ENCODE peak calls at places on chromosomes 6 and 20, in four cellular contexts. J is K562, X is HepG2, Y is H1. N is an unnamed sample. For H3K4me1, the result is how much of the 10 kb centered on the place peaks cover.

GRCh38 chr6:112835078-112835477 is 487.9 kb downstream of the RFPL4B start:
- DNase-seq in J (no peak), Y (no peak), X (no peak), N (no peak)

GRCh38 chr6:151679081-151679480 is 128.4 kb upstream of the ESR1 start:
- DNase-seq in Y (no peak), J (no peak), X (no peak), N (no peak)

GRCh38 chr6:21115111-21115510 is 478.4 kb upstream of the SOX4 start:
- DNase-seq in J (no peak), Y (no peak), X (peak), N (no peak)

GRCh38 chr6:44329858-44330257 is 12.6 kb upstream of the SPATS1 start:
- DNase-seq in J (no peak), X (no peak), Y (no peak), N (no peak)

GRCh38 chr6:113694278-113695077 is 162.7 kb upstream of the MARCKS start:
- DNase-seq in Y (no peak), X (peak), J (no peak), N (no peak)

GRCh38 chr6:159121387-159121955 is 47.7 kb upstream of the FNDC1 start:
- DNase-seq in X (no peak), J (no peak), Y (no peak), N (no peak)

GRCh38 chr6:37168163-37168758 is 1.7 kb upstream of the PIM1 start:
- DNase-seq in Y (no peak), X (no peak), J (no peak), N (no peak)

GRCh38 chr6:31776961-31777666 is at the start of gene VWA7:
- DNase-seq in X (peak), J (peak), Y (peak), N (peak)

GRCh38 chr6:132320007-132320406 is 81.3 kb downstream of the MOXD1 start:
- DNase-seq in Y (no peak), X (no peak), J (no peak), N (no peak)

GRCh38 chr6:53066059-53066406 is 829 bp downstream of the FBXO9 start:
- DNase-seq in X (no peak), Y (no peak), J (peak), N (no peak)

GRCh38 chr6:17600527-17601388 is 656 bp downstream of the FAM8A1 start:
- DNase-seq in Y (peak), J (peak), X (peak), N (no peak)

GRCh38 chr20:33507461-33507860 is 17.6 kb downstream of the CBFA2T2 start:
- DNase-seq in X (no peak), Y (no peak), J (no peak), N (no peak)

GRCh38 chr20:58025233-58025632 is 203.2 kb downstream of the ANKRD60 start:
- DNase-seq in Y (no peak), X (no peak), J (no peak), N (no peak)

GRCh38 chr6:108874470-108875160 is 26.4 kb downstream of the ARMC2 start:
- DNase-seq in Y (no peak), X (no peak), J (no peak), N (no peak)

GRCh38 chr6:90896165-90896549 is 309.3 kb upstream of the MAP3K7 start:
- DNase-seq in X (no peak), Y (no peak), J (no peak), N (no peak)

GRCh38 chr6:83055366-83055964 is 10.2 kb downstream of the UBE3D start:
- DNase-seq in X (peak), J (peak), Y (peak), N (peak)

GRCh38 chr20:33313686-33314314 is 30.8 kb downstream of the BPIFB1 start:
- DNase-seq in X (no peak), Y (no peak), J (no peak), N (no peak)

GRCh38 chr20:59589051-59589450 is 15.3 kb upstream of the PHACTR3 start:
- DNase-seq in Y (no peak), X (no peak), J (no peak), N (no peak)

GRCh38 chr6:150841697-150842096 is 23.8 kb upstream of the MTHFD1L start:
- DNase-seq in J (no peak), Y (no peak), X (no peak), N (no peak)

GRCh38 chr6:137389150-137389664 is 105.0 kb downstream of the OLIG3 start:
- DNase-seq in J (no peak), Y (no peak), X (no peak), N (no peak)

GRCh38 chr20:48196486-48196885 is 411.2 kb upstream of the SULF2 start:
- DNase-seq in J (no peak), X (no peak), Y (no peak), N (no peak)

GRCh38 chr6:35294308-35294945 is 3.2 kb upstream of the DEF6 start:
- DNase-seq in Y (no peak), J (peak), X (peak), N (peak)

GRCh38 chr20:50587291-50587961 is 77.2 kb downstream of the PTPN1 start:
- DNase-seq in X (no peak), J (no peak), Y (no peak), N (no peak)

GRCh38 chr6:1611322-1611571 is 1.5 kb downstream of the FOXC1 start:
- DNase-seq in X (no peak), J (no peak), Y (no peak), N (no peak)

GRCh38 chr20:24147961-24148360 is 159.4 kb upstream of the GGTLC1 start:
- DNase-seq in X (no peak), Y (no peak), J (no peak), N (no peak)

GRCh38 chr20:56722042-56722441 is 92.9 kb downstream of the TFAP2C start:
- DNase-seq in J (no peak), Y (no peak), X (no peak), N (no peak)

GRCh38 chr6:136961848-136962247 is 39.7 kb downstream of the SLC35D3 start:
- DNase-seq in Y (no peak), X (no peak), J (no peak), N (no peak)

GRCh38 chr6:101395345-101395744 is 1.8 kb downstream of the GRIK2 start:
- DNase-seq in J (no peak), Y (no peak), X (no peak), N (no peak)

GRCh38 chr6:95768539-95768938 is 191.2 kb downstream of the MANEA start:
- DNase-seq in J (no peak), Y (peak), X (peak), N (no peak)

GRCh38 chr20:63120286-63121090 is 95.4 kb downstream of the YTHDF1 start:
- DNase-seq in Y (no peak), X (no peak), J (no peak), N (no peak)

GRCh38 chr6:126071000-126071647 is 84.8 kb downstream of the TRMT11 start:
- DNase-seq in X (no peak), Y (no peak), J (no peak), N (no peak)

GRCh38 chr6:134424131-134424794 is 106.4 kb upstream of the SGK1 start:
- DNase-seq in J (no peak), X (no peak), Y (no peak), N (no peak)

GRCh38 chr6:140045116-140045515 is 670.7 kb upstream of the CITED2 start:
- DNase-seq in Y (no peak), X (no peak), J (no peak), N (no peak)

GRCh38 chr6:140041571-140042332 is 667.3 kb upstream of the CITED2 start:
- DNase-seq in J (no peak), X (no peak), Y (no peak), N (no peak)

GRCh38 chr6:140044626-140045025 is 670.2 kb upstream of the CITED2 start:
- DNase-seq in X (no peak), Y (no peak), J (no peak), N (no peak)

GRCh38 chr6:140043357-140043756 is 668.9 kb upstream of the CITED2 start:
- DNase-seq in J (no peak), Y (no peak), X (no peak), N (peak)

DNA sequence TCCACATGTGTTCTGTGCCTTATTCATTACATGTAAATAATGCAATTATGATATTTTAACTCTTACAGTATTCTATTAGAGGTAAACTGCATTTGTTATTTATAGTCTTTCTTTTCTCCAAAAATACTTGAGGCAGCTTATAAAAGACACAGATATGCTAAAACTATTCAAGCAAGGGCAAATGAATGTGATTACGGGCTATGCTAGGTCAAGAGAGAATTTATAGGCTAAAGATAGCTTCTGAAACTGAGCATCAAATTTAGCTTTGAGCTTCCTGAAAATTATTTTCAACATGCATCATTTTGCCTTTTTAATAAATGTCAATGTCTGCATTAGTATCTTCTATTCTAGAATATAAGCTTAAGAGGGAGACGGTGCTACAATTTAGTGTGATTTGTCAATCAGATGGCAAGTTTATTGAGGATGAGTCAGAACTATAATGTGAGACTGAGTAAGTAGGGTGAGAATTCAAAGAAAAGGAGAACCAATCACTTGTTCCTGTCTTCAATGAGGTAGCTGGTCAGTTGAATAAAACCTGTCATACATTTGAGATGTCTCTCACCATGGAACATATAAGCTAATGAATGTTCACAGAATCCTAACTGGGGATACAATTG is 669.4 kb upstream of the CITED2 start:
- DNase-seq in J (no peak), X (no peak), Y (no peak), N (peak)
- TF ChIP-seq FOSL1 in J (peak), X (no peak), Y (no peak), N (peak)

GRCh38 chr6:166679566-166679965 is 52.5 kb upstream of the RPS6KA2 start:
- DNase-seq in Y (no peak), J (no peak), X (no peak), N (no peak)

GRCh38 chr6:166684866-166685265 is 57.8 kb upstream of the RPS6KA2 start:
- DNase-seq in X (no peak), J (no peak), Y (no peak), N (no peak)

GRCh38 chr6:166687070-166687469 is 60.0 kb upstream of the RPS6KA2 start:
- DNase-seq in J (no peak), X (no peak), Y (no peak), N (no peak)

GRCh38 chr6:166686317-166686716 is 59.3 kb upstream of the RPS6KA2 start:
- DNase-seq in J (no peak), X (no peak), Y (no peak), N (no peak)

DNA sequence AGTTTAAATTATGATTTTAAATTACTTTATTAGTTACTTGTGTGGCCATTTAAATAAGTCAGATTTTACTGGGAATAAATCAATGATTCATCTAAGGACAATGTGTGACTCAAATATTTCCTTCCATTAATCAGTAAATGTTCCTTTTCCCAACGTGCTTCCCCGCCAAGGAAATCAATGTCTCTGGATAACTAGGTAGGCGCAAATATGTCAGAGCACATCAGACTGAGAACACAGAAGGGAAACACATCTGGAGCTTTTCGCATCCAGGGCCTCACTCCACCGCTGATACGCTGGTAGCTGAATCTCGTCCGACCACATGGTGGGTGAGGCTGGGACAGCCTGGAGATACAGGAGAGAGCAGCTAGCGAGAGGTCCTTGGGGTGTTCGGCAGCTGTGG is 56.4 kb upstream of the RPS6KA2 start:
- DNase-seq in Y (no peak), J (no peak), X (no peak), N (no peak)
- TF ChIP-seq CEBPB in Y (no peak), J (no peak), X (no peak), N (no peak)

GRCh38 chr6:42038811-42039408 is 11.4 kb upstream of the TAF8 start:
- DNase-seq in J (no peak), Y (no peak), X (no peak), N (no peak)
- H3K4me1 ChIP-seq in J (under half), Y (under half), X (under half), N (under half)

GRCh38 chr20:4018015-4018748 is 2.8 kb upstream of the RNF24 start:
- DNase-seq in X (no peak), Y (no peak), J (no peak), N (no peak)
- TF ChIP-seq FOSL1 in X (no peak), Y (no peak), J (peak), N (peak)

DNA sequence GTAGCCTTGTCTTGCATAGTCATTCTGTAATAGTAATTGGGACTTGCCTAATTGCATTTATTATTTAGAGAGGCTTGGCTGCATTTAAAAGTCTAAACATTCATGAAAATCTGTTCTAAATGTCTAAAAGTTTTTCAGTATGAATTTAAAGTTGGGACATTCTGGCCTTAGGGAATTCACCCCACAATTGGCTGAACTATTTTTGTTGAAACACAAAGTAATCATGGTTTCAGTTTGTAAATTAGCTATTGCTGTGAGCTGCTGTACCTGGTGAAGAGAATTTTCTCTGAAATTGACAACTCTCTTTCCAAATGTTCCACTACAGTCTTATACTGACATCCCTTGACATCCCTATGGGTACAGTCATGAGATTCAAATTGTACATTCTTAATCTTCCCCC is 253.0 kb downstream of the FARS2 start:
- DNase-seq in J (no peak), X (no peak), Y (no peak), N (no peak)
- TF ChIP-seq CEBPB in J (no peak), X (no peak), Y (no peak), N (no peak)

GRCh38 chr6:56793938-56794337 is 151.2 kb upstream of the DST start:
- DNase-seq in J (no peak), X (no peak), Y (no peak), N (no peak)
- H3K4me1 ChIP-seq in J (under half), X (under half), Y (under half), N (under half)

GRCh38 chr6:9116026-9116425 is 680.7 kb upstream of the SLC35B3 start:
- DNase-seq in X (no peak), J (no peak), Y (no peak), N (no peak)
- TF ChIP-seq FOSL1 in X (no peak), J (no peak), Y (no peak), N (no peak)